ENCODE peak calls at places on chromosome 5, in nine cellular contexts. T, J, Q, S, K, M, P, W and L are unnamed samples.

GRCh38 chr5:179763215-179763945 is 30.4 kb upstream of the LTC4S start:
- DNase-seq in T (peak; percentile 48), J (peak; percentile 85), Q (peak; percentile 76), S (peak; percentile 85), K (peak; percentile 23), M (peak; percentile 84), P (peak; percentile 81), W (peak; percentile 80), L (peak; percentile 69)

GRCh38 chr5:93289915-93290314 is 291.1 kb downstream of the NR2F1-AS1 start:
- DNase-seq in T (no peak), J (no peak), Q (no peak), S (no peak), K (no peak), M (no peak), P (no peak), W (no peak), L (no peak)

GRCh38 chr5:66554211-66554610 is 42.0 kb upstream of the MAST4 start:
- DNase-seq in T (no peak), J (peak; percentile 78), Q (peak; percentile 52), S (peak; percentile 85), K (peak; percentile 41), M (no peak), P (peak; percentile 25), W (no peak), L (peak; percentile 83)

GRCh38 chr5:74402553-74402952 is 238.0 kb downstream of the ENC1 start:
- DNase-seq in T (no peak), J (no peak), Q (no peak), S (no peak), K (no peak), M (no peak), P (no peak), W (no peak), L (no peak)

GRCh38 chr5:40619406-40619805 is 60.3 kb upstream of the PTGER4 start:
- DNase-seq in T (no peak), J (peak; percentile 67), Q (no peak), S (no peak), K (no peak), M (no peak), P (no peak), W (no peak), L (no peak)

GRCh38 chr5:171444582-171444981 is 25.1 kb downstream of the FGF18 start:
- DNase-seq in T (no peak), J (peak; percentile 47), Q (no peak), S (peak; percentile 74), K (no peak), M (no peak), P (no peak), W (no peak), L (no peak)

GRCh38 chr5:150503977-150504620 is 3.8 kb upstream of the NDST1 start:
- DNase-seq in T (no peak), J (no peak), Q (no peak), S (no peak), K (no peak), M (no peak), P (peak; percentile 89), W (no peak), L (no peak)

GRCh38 chr5:167877319-167877718 is 414.1 kb upstream of the WWC1 start:
- DNase-seq in T (no peak), J (no peak), Q (no peak), S (no peak), K (no peak), M (no peak), P (no peak), W (no peak), L (no peak)

GRCh38 chr5:64939772-64940510 is 171.2 kb downstream of the CWC27 start:
- DNase-seq in T (no peak), J (peak; percentile 50), Q (no peak), S (peak; percentile 81), K (no peak), M (peak; percentile 8), P (no peak), W (no peak), L (no peak)

GRCh38 chr5:6525910-6526309 is 77.3 kb downstream of the UBE2QL1 start:
- DNase-seq in T (peak; percentile 8), J (peak; percentile 24), Q (peak; percentile 66), S (peak; percentile 64), K (no peak), M (peak; percentile 51), P (no peak), W (no peak), L (peak; percentile 15)

GRCh38 chr5:52771343-52772039 is 16.2 kb upstream of the ITGA1 start:
- DNase-seq in T (no peak), J (no peak), Q (peak; percentile 32), S (no peak), K (peak; percentile 53), M (no peak), P (no peak), W (no peak), L (no peak)

GRCh38 chr5:167573274-167574127 is 717.9 kb upstream of the WWC1 start:
- DNase-seq in T (peak; percentile 37), J (peak; percentile 26), Q (no peak), S (peak; percentile 69), K (no peak), M (no peak), P (peak; percentile 37), W (no peak), L (peak; percentile 8)

GRCh38 chr5:141694479-141694878 is 12.4 kb upstream of the ARAP3 start:
- DNase-seq in T (no peak), J (no peak), Q (no peak), S (no peak), K (no peak), M (no peak), P (no peak), W (no peak), L (peak; percentile 92)